ENCODE peak calls at places on chromosome X, in four cellular contexts. Z is stimulated activated naive CD8-positive, alpha-beta T cell treated with anti-CD3 and anti-CD28 coated beads, Interleukin-15, amount 100 ng/mL, for 72 hours; A is heart right ventricle; Q is left lung. F is an unnamed sample.
A peak's percentile ranks its signal among the peaks of the same experiment; 100 is the strongest.

GRCh38 chrX:135295238-135295943 is 13.9 kb upstream of the ETDC start:
- ATAC-seq in Z (peak; percentile 98), A (peak; percentile 91), Q (peak; percentile 85), F (peak; percentile 89)

GRCh38 chrX:4151798-4152197 is 438.3 kb upstream of the PRKX start:
- ATAC-seq in Z (no peak), A (no peak), Q (no peak), F (no peak)

GRCh38 chrX:38041237-38041636 is 34.9 kb downstream of the SYTL5 start:
- ATAC-seq in Z (no peak), A (no peak), Q (no peak), F (no peak)

GRCh38 chrX:74924449-74925209 is 623 bp downstream of the NEXMIF start:
- ATAC-seq in Z (peak; percentile 80), A (peak; percentile 79), Q (peak; percentile 81), F (peak; percentile 83)

GRCh38 chrX:65720580-65720979 is 53.1 kb downstream of the MSN start:
- ATAC-seq in Z (no peak), A (peak; percentile 52), Q (peak; percentile 42), F (no peak)

GRCh38 chrX:87924619-87925018 is 407.0 kb downstream of the KLHL4 start:
- ATAC-seq in Z (no peak), A (peak; percentile 67), Q (no peak), F (no peak)

GRCh38 chrX:39816871-39817731 is 280.7 kb downstream of the BCOR start:
- ATAC-seq in Z (peak; percentile 57), A (no peak), Q (no peak), F (no peak)

GRCh38 chrX:39536165-39536564 is 561.6 kb downstream of the BCOR start:
- ATAC-seq in Z (no peak), A (no peak), Q (no peak), F (no peak)

GRCh38 chrX:139898334-139898733 is 34.5 kb downstream of the ATP11C start:
- ATAC-seq in Z (no peak), A (no peak), Q (no peak), F (no peak)

GRCh38 chrX:9327747-9328145 is 137.1 kb upstream of the TBL1X start:
- ATAC-seq in Z (no peak), A (no peak), Q (no peak), F (no peak)

GRCh38 chrX:50180073-50180940 is 20.5 kb downstream of the AKAP4 start:
- ATAC-seq in Z (no peak), A (no peak), Q (peak; percentile 74), F (no peak)

GRCh38 chrX:47831788-47832187 is 4.9 kb upstream of the ZNF81 start:
- ATAC-seq in Z (peak; percentile 49), A (no peak), Q (peak; percentile 22), F (no peak)

GRCh38 chrX:1167466-1167865 is 45.0 kb downstream of the CRLF2 start:
- ATAC-seq in Z (peak; percentile 60), A (no peak), Q (no peak), F (no peak)

GRCh38 chrX:106619797-106620196 is 8.0 kb downstream of the RADX start:
- ATAC-seq in Z (no peak), A (no peak), Q (peak; percentile 25), F (no peak)

GRCh38 chrX:41164469-41164868 is 79.2 kb downstream of the USP9X start:
- ATAC-seq in Z (no peak), A (no peak), Q (no peak), F (no peak)

GRCh38 chrX:119189586-119189985 is 46.5 kb upstream of the PGRMC1 start:
- ATAC-seq in Z (no peak), A (peak; percentile 86), Q (peak; percentile 22), F (no peak)

GRCh38 chrX:133434197-133434820 is 19.0 kb upstream of the GPC4 start:
- ATAC-seq in Z (no peak), A (no peak), Q (no peak), F (no peak)

GRCh38 chrX:54930291-54931049 is 9.8 kb downstream of the TRO start:
- ATAC-seq in Z (no peak), A (no peak), Q (no peak), F (no peak)

GRCh38 chrX:30702736-30703135 is 49.5 kb downstream of the GK start:
- ATAC-seq in Z (no peak), A (no peak), Q (no peak), F (no peak)

GRCh38 chrX:72340572-72340971 is 34.9 kb upstream of the CITED1 start:
- ATAC-seq in Z (no peak), A (peak; percentile 51), Q (no peak), F (no peak)

GRCh38 chrX:43881410-43882293 is 598 bp downstream of the MAOB start:
- ATAC-seq in Z (no peak), A (peak; percentile 53), Q (no peak), F (no peak)

GRCh38 chrX:40622741-40623536 is at the start of gene MPC1L:
- ATAC-seq in Z (no peak), A (no peak), Q (no peak), F (no peak)

GRCh38 chrX:56986138-56986537 is 9.2 kb downstream of the SPIN3 start:
- ATAC-seq in Z (no peak), A (no peak), Q (no peak), F (no peak)

GRCh38 chrX:41870719-41871151 is 52.6 kb downstream of the CASK start:
- ATAC-seq in Z (no peak), A (no peak), Q (peak; percentile 32), F (no peak)

GRCh38 chrX:129797251-129797906 is 17.6 kb downstream of the SASH3 start:
- ATAC-seq in Z (peak; percentile 15), A (peak; percentile 25), Q (no peak), F (no peak)

GRCh38 chrX:154718607-154719006 is 32.3 kb downstream of the GAB3 start:
- ATAC-seq in Z (no peak), A (peak; percentile 20), Q (peak; percentile 23), F (no peak)

GRCh38 chrX:120378570-120378969 is 16.7 kb downstream of the ATP1B4 start:
- ATAC-seq in Z (no peak), A (no peak), Q (no peak), F (no peak)

GRCh38 chrX:154096140-154097002 is 1.1 kb downstream of the MECP2 start:
- ATAC-seq in Z (peak; percentile 47), A (peak; percentile 3), Q (peak; percentile 31), F (peak; percentile 13)

GRCh38 chrX:3803713-3804112 is 90.3 kb upstream of the PRKX start:
- ATAC-seq in Z (no peak), A (no peak), Q (no peak), F (no peak)

GRCh38 chrX:34642849-34643248 is 14.2 kb downstream of the TMEM47 start:
- ATAC-seq in Z (no peak), A (no peak), Q (no peak), F (no peak)

GRCh38 chrX:33218819-33219218 is 7.5 kb upstream of the DMD start:
- ATAC-seq in Z (no peak), A (no peak), Q (no peak), F (no peak)

GRCh38 chrX:17679820-17680219 is 57.5 kb upstream of the SCML1 start:
- ATAC-seq in Z (no peak), A (no peak), Q (peak; percentile 84), F (no peak)

GRCh38 chrX:77436271-77436670 is 10.9 kb upstream of the FGF16 start:
- ATAC-seq in Z (no peak), A (no peak), Q (no peak), F (no peak)

GRCh38 chrX:72145181-72145580 is 13.5 kb upstream of the RTL5 start:
- ATAC-seq in Z (no peak), A (no peak), Q (no peak), F (no peak)

GRCh38 chrX:139766545-139766983 is 58.6 kb upstream of the MCF2 start:
- ATAC-seq in Z (peak; percentile 98), A (no peak), Q (no peak), F (peak; percentile 64)